ENCODE peak calls at places on chromosomes 11 and 22, in nine cellular contexts. One of them, this sample, is unnamed.

GRCh38 chr22:35114296-35114980 is 48.5 kb downstream of the ISX start:
- DNase-seq in IMR-90: no peak
- DNase-seq in HCT116: no peak
- DNase-seq in neuronal stem cell: no peak
- DNase-seq in fibroblast of lung: no peak
- DNase-seq in neural progenitor cell: no peak
- DNase-seq in endothelial cell of umbilical vein: no peak
- DNase-seq in GM23248: no peak
- DNase-seq in hepatocyte: no peak
- DNase-seq in this sample: no peak

GRCh38 chr11:72189448-72190250 is 2.3 kb upstream of the FOLR1 start:
- DNase-seq in neuronal stem cell: no peak
- DNase-seq in GM23248: no peak
- DNase-seq in neural progenitor cell: peak; percentile 14
- DNase-seq in fibroblast of lung: peak; percentile 43
- DNase-seq in hepatocyte: peak; percentile 46
- DNase-seq in HCT116: no peak
- DNase-seq in endothelial cell of umbilical vein: no peak
- DNase-seq in IMR-90: no peak
- DNase-seq in this sample: peak; percentile 21

GRCh38 chr11:23765862-23766261 is 731.0 kb upstream of the LUZP2 start:
- DNase-seq in fibroblast of lung: peak; percentile 78
- DNase-seq in endothelial cell of umbilical vein: no peak
- DNase-seq in IMR-90: peak; percentile 79
- DNase-seq in HCT116: no peak
- DNase-seq in GM23248: peak; percentile 70
- DNase-seq in hepatocyte: no peak
- DNase-seq in neuronal stem cell: no peak
- DNase-seq in neural progenitor cell: no peak
- DNase-seq in this sample: peak; percentile 70

GRCh38 chr11:43880640-43881159 is at the start of gene ALKBH3:
- DNase-seq in fibroblast of lung: peak; percentile 96
- DNase-seq in neural progenitor cell: peak; percentile 95
- DNase-seq in IMR-90: peak; percentile 95
- DNase-seq in neuronal stem cell: peak; percentile 69
- DNase-seq in endothelial cell of umbilical vein: peak; percentile 91
- DNase-seq in hepatocyte: peak; percentile 95
- DNase-seq in GM23248: peak; percentile 97
- DNase-seq in HCT116: peak; percentile 87
- DNase-seq in this sample: peak; percentile 93

GRCh38 chr11:12444601-12445000 is 67.2 kb downstream of the PARVA start:
- DNase-seq in neural progenitor cell: no peak
- DNase-seq in endothelial cell of umbilical vein: no peak
- DNase-seq in fibroblast of lung: no peak
- DNase-seq in IMR-90: no peak
- DNase-seq in neuronal stem cell: no peak
- DNase-seq in GM23248: no peak
- DNase-seq in HCT116: no peak
- DNase-seq in hepatocyte: no peak
- DNase-seq in this sample: no peak

GRCh38 chr11:73113426-73113825 is 28.7 kb downstream of the FCHSD2 start:
- DNase-seq in neural progenitor cell: no peak
- DNase-seq in fibroblast of lung: no peak
- DNase-seq in hepatocyte: no peak
- DNase-seq in IMR-90: no peak
- DNase-seq in neuronal stem cell: no peak
- DNase-seq in GM23248: no peak
- DNase-seq in endothelial cell of umbilical vein: no peak
- DNase-seq in HCT116: no peak
- DNase-seq in this sample: no peak

GRCh38 chr22:27719535-27720227 is 81.9 kb downstream of the MN1 start:
- DNase-seq in GM23248: peak; percentile 39
- DNase-seq in IMR-90: peak; percentile 16
- DNase-seq in neuronal stem cell: no peak
- DNase-seq in endothelial cell of umbilical vein: no peak
- DNase-seq in fibroblast of lung: peak; percentile 39
- DNase-seq in neural progenitor cell: no peak
- DNase-seq in hepatocyte: no peak
- DNase-seq in HCT116: no peak
- DNase-seq in this sample: no peak

GRCh38 chr22:30435674-30436126 is 10.1 kb downstream of the MTFP1 start:
- DNase-seq in endothelial cell of umbilical vein: peak; percentile 31
- DNase-seq in fibroblast of lung: no peak
- DNase-seq in GM23248: no peak
- DNase-seq in hepatocyte: no peak
- DNase-seq in neural progenitor cell: no peak
- DNase-seq in HCT116: peak; percentile 79
- DNase-seq in neuronal stem cell: no peak
- DNase-seq in IMR-90: no peak
- DNase-seq in this sample: no peak

GRCh38 chr11:88312665-88313064 is 24.9 kb downstream of the CTSC start:
- DNase-seq in IMR-90: no peak
- DNase-seq in fibroblast of lung: peak; percentile 54
- DNase-seq in neural progenitor cell: no peak
- DNase-seq in HCT116: no peak
- DNase-seq in neuronal stem cell: no peak
- DNase-seq in GM23248: peak; percentile 21
- DNase-seq in endothelial cell of umbilical vein: no peak
- DNase-seq in hepatocyte: no peak
- DNase-seq in this sample: peak; percentile 43

GRCh38 chr11:41920374-41920773 is 460.9 kb upstream of the LRRC4C start:
- DNase-seq in neural progenitor cell: no peak
- DNase-seq in HCT116: no peak
- DNase-seq in IMR-90: no peak
- DNase-seq in GM23248: no peak
- DNase-seq in endothelial cell of umbilical vein: no peak
- DNase-seq in fibroblast of lung: no peak
- DNase-seq in hepatocyte: no peak
- DNase-seq in neuronal stem cell: no peak
- DNase-seq in this sample: no peak

GRCh38 chr11:123594188-123594901 is 60.1 kb downstream of the SCN3B start:
- DNase-seq in IMR-90: peak; percentile 37
- DNase-seq in endothelial cell of umbilical vein: no peak
- DNase-seq in neural progenitor cell: no peak
- DNase-seq in hepatocyte: no peak
- DNase-seq in fibroblast of lung: peak; percentile 37
- DNase-seq in neuronal stem cell: no peak
- DNase-seq in HCT116: no peak
- DNase-seq in GM23248: peak; percentile 47
- DNase-seq in this sample: peak; percentile 14

DNA sequence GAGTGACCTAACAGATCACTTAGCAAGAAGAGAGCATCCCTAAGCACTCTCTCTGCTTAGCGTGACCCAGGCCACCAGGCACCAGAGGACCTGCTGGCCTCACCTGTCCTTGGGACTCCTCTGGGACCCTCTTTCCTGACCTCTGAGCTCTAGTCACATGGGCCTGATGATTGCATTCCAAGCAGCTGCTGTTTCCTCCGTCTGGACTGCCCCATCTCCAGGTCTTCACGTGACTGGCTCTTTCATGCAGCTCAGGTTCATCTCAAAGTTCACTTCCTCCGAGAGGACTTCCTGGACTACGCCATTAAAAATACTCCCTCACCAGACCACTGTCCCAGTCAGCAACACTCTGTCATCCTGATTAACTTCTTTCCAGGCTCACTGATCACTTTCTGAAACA is 2.9 kb downstream of the MMP20 start:
- DNase-seq in fibroblast of lung: no peak
- DNase-seq in HCT116: no peak
- DNase-seq in neural progenitor cell: no peak
- DNase-seq in endothelial cell of umbilical vein: no peak
- DNase-seq in IMR-90: no peak
- DNase-seq in hepatocyte: no peak
- DNase-seq in neuronal stem cell: no peak
- DNase-seq in GM23248: no peak
- DNase-seq in this sample: no peak
- H2AFZ ChIP-seq in fibroblast of lung: no peak overlapping the region
- H2AFZ ChIP-seq in HCT116: no peak overlapping the region
- H2AFZ ChIP-seq in neural progenitor cell: no peak overlapping the region
- H2AFZ ChIP-seq in endothelial cell of umbilical vein: peak overlapping the region; percentile 67
- H2AFZ ChIP-seq in IMR-90: no peak overlapping the region
- H2AFZ ChIP-seq in hepatocyte: no peak overlapping the region
- H2AFZ ChIP-seq in neuronal stem cell: no peak overlapping the region
- H2AFZ ChIP-seq in GM23248: no peak overlapping the region
- H2AFZ ChIP-seq in this sample: no peak overlapping the region

DNA sequence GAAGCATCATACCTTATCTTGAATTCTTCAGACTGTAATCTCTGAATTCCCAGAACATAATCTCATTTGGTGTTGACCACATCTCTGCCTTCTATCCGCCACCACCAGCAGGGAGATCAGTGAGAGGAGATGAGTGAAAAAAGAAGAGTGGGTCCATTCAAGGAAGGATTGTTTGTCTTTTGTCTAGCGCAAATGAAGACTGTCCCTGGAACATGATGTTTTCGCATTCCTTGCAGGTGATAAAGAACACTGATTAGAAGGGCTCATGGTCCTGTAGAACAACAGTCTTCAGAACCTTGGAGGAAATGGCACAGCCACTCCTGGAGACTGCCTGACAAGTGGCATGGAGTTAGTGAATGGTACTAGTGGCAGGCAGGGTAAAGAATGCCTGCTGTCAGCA is 869.6 kb downstream of the JRKL start:
- DNase-seq in hepatocyte: no peak
- DNase-seq in fibroblast of lung: no peak
- DNase-seq in neuronal stem cell: no peak
- DNase-seq in GM23248: no peak
- DNase-seq in neural progenitor cell: no peak
- DNase-seq in endothelial cell of umbilical vein: no peak
- DNase-seq in IMR-90: no peak
- DNase-seq in HCT116: no peak
- DNase-seq in this sample: no peak
- H3K4me3 ChIP-seq in hepatocyte: no peak overlapping the region
- H3K4me3 ChIP-seq in fibroblast of lung: no peak overlapping the region
- H3K4me3 ChIP-seq in neuronal stem cell: no peak overlapping the region
- H3K4me3 ChIP-seq in GM23248: no peak overlapping the region
- H3K4me3 ChIP-seq in neural progenitor cell: no peak overlapping the region
- H3K4me3 ChIP-seq in endothelial cell of umbilical vein: no peak overlapping the region
- H3K4me3 ChIP-seq in IMR-90: no peak overlapping the region
- H3K4me3 ChIP-seq in HCT116: no peak overlapping the region
- H3K4me3 ChIP-seq in this sample: no peak overlapping the region

GRCh38 chr11:46918778-46919513 is 596 bp upstream of the LRP4 start:
- DNase-seq in neural progenitor cell: peak; percentile 65
- DNase-seq in fibroblast of lung: no peak
- DNase-seq in HCT116: no peak
- DNase-seq in IMR-90: no peak
- DNase-seq in hepatocyte: no peak
- DNase-seq in endothelial cell of umbilical vein: no peak
- DNase-seq in neuronal stem cell: no peak
- DNase-seq in GM23248: no peak
- DNase-seq in this sample: no peak
- H2AFZ ChIP-seq in neural progenitor cell: no peak overlapping the region
- H2AFZ ChIP-seq in fibroblast of lung: no peak overlapping the region
- H2AFZ ChIP-seq in HCT116: peak overlapping the region; percentile 75
- H2AFZ ChIP-seq in IMR-90: peak overlapping the region; percentile 83
- H2AFZ ChIP-seq in hepatocyte: peak overlapping the region; percentile 62
- H2AFZ ChIP-seq in endothelial cell of umbilical vein: peak overlapping the region; percentile 65
- H2AFZ ChIP-seq in neuronal stem cell: peak overlapping the region; percentile 84
- H2AFZ ChIP-seq in GM23248: peak overlapping the region; percentile 38
- H2AFZ ChIP-seq in this sample: peak overlapping the region; percentile 42

GRCh38 chr11:83477772-83478171 is 191.6 kb upstream of the CCDC90B start:
- DNase-seq in endothelial cell of umbilical vein: no peak
- DNase-seq in HCT116: no peak
- DNase-seq in IMR-90: no peak
- DNase-seq in neural progenitor cell: no peak
- DNase-seq in neuronal stem cell: no peak
- DNase-seq in fibroblast of lung: no peak
- DNase-seq in hepatocyte: no peak
- DNase-seq in GM23248: no peak
- DNase-seq in this sample: no peak

GRCh38 chr11:83475741-83476140 is 189.6 kb upstream of the CCDC90B start:
- DNase-seq in fibroblast of lung: no peak
- DNase-seq in HCT116: no peak
- DNase-seq in neural progenitor cell: no peak
- DNase-seq in IMR-90: no peak
- DNase-seq in GM23248: no peak
- DNase-seq in neuronal stem cell: no peak
- DNase-seq in endothelial cell of umbilical vein: no peak
- DNase-seq in hepatocyte: no peak
- DNase-seq in this sample: no peak

GRCh38 chr11:83473771-83474170 is 187.6 kb upstream of the CCDC90B start:
- DNase-seq in neuronal stem cell: no peak
- DNase-seq in GM23248: no peak
- DNase-seq in fibroblast of lung: no peak
- DNase-seq in endothelial cell of umbilical vein: no peak
- DNase-seq in neural progenitor cell: no peak
- DNase-seq in hepatocyte: no peak
- DNase-seq in IMR-90: no peak
- DNase-seq in HCT116: no peak
- DNase-seq in this sample: no peak

GRCh38 chr11:83472328-83472727 is 186.2 kb upstream of the CCDC90B start:
- DNase-seq in neuronal stem cell: no peak
- DNase-seq in GM23248: no peak
- DNase-seq in neural progenitor cell: no peak
- DNase-seq in HCT116: no peak
- DNase-seq in hepatocyte: no peak
- DNase-seq in IMR-90: no peak
- DNase-seq in endothelial cell of umbilical vein: no peak
- DNase-seq in fibroblast of lung: no peak
- DNase-seq in this sample: no peak

GRCh38 chr11:83472831-83473230 is 186.7 kb upstream of the CCDC90B start:
- DNase-seq in neuronal stem cell: no peak
- DNase-seq in endothelial cell of umbilical vein: no peak
- DNase-seq in hepatocyte: no peak
- DNase-seq in neural progenitor cell: no peak
- DNase-seq in IMR-90: no peak
- DNase-seq in GM23248: no peak
- DNase-seq in fibroblast of lung: no peak
- DNase-seq in HCT116: no peak
- DNase-seq in this sample: no peak
- H3K4me3 ChIP-seq in neuronal stem cell: no peak overlapping the region
- H3K4me3 ChIP-seq in endothelial cell of umbilical vein: no peak overlapping the region
- H3K4me3 ChIP-seq in hepatocyte: no peak overlapping the region
- H3K4me3 ChIP-seq in neural progenitor cell: no peak overlapping the region
- H3K4me3 ChIP-seq in IMR-90: no peak overlapping the region
- H3K4me3 ChIP-seq in GM23248: no peak overlapping the region
- H3K4me3 ChIP-seq in fibroblast of lung: no peak overlapping the region
- H3K4me3 ChIP-seq in HCT116: no peak overlapping the region
- H3K4me3 ChIP-seq in this sample: no peak overlapping the region

GRCh38 chr11:76114238-76114637 is 92.1 kb downstream of the WNT11 start:
- DNase-seq in hepatocyte: no peak
- DNase-seq in neuronal stem cell: no peak
- DNase-seq in fibroblast of lung: no peak
- DNase-seq in GM23248: no peak
- DNase-seq in neural progenitor cell: no peak
- DNase-seq in IMR-90: no peak
- DNase-seq in HCT116: no peak
- DNase-seq in endothelial cell of umbilical vein: no peak
- DNase-seq in this sample: no peak
- H2AFZ ChIP-seq in hepatocyte: no peak overlapping the region
- H2AFZ ChIP-seq in neuronal stem cell: no peak overlapping the region
- H2AFZ ChIP-seq in fibroblast of lung: no peak overlapping the region
- H2AFZ ChIP-seq in GM23248: no peak overlapping the region
- H2AFZ ChIP-seq in neural progenitor cell: no peak overlapping the region
- H2AFZ ChIP-seq in IMR-90: no peak overlapping the region
- H2AFZ ChIP-seq in HCT116: no peak overlapping the region
- H2AFZ ChIP-seq in endothelial cell of umbilical vein: no peak overlapping the region
- H2AFZ ChIP-seq in this sample: no peak overlapping the region

This sample was measured in astrocyte.